ENCODE peak calls at places on chromosomes 7 and 10, in five cellular contexts. Y is kidney epithelial cell, T is H9, P is HFF-Myc, D is stomach. N is an unnamed sample.

GRCh38 chr10:132359305-132360040 is 27.5 kb downstream of the LRRC27 start:
- DNase-seq in P (no peak), Y (no peak), D (no peak), T (no peak), N (no peak)

GRCh38 chr7:105130048-105130447 is 116.0 kb downstream of the KMT2E start:
- DNase-seq in T (no peak), P (no peak), D (no peak), Y (no peak), N (no peak)

GRCh38 chr10:69994262-69994661 is 58.4 kb upstream of the MACROH2A2 start:
- DNase-seq in D (no peak), Y (no peak), P (no peak), T (peak; percentile 46), N (peak; percentile 62)

GRCh38 chr10:87093461-87094372 is 926 bp downstream of the GLUD1 start:
- DNase-seq in T (peak; percentile 52), D (peak; percentile 63), Y (no peak), P (no peak), N (peak; percentile 43)

GRCh38 chr7:80624763-80625162 is 13.7 kb upstream of the CD36 start:
- DNase-seq in Y (no peak), D (no peak), T (no peak), P (no peak), N (no peak)

GRCh38 chr10:21352886-21353285 is 172.6 kb downstream of the SKIDA1 start:
- DNase-seq in P (no peak), D (no peak), Y (no peak), T (no peak), N (no peak)

GRCh38 chr10:102419561-102420442 is 834 bp upstream of the FBXL15 start:
- DNase-seq in P (no peak), Y (no peak), D (peak; percentile 63), T (peak; percentile 84), N (no peak)

GRCh38 chr7:4299431-4299830 is 382.7 kb upstream of the FOXK1 start:
- DNase-seq in D (no peak), Y (no peak), P (no peak), T (no peak), N (no peak)

GRCh38 chr10:61992683-61993629 is 91.5 kb downstream of the ARID5B start:
- DNase-seq in T (no peak), P (no peak), D (peak; percentile 52), Y (no peak), N (peak; percentile 98)

GRCh38 chr7:140003913-140004382 is 58.8 kb downstream of the PARP12 start:
- DNase-seq in Y (no peak), D (peak; percentile 43), T (peak; percentile 62), P (peak; percentile 17), N (peak; percentile 84)

GRCh38 chr10:5943536-5943935 is 33.8 kb downstream of the IL15RA start:
- DNase-seq in T (peak; percentile 61), D (no peak), P (no peak), Y (no peak), N (peak; percentile 73)

GRCh38 chr7:117402109-117402508 is 25.2 kb downstream of the ASZ1 start:
- DNase-seq in T (no peak), Y (peak; percentile 12), P (no peak), D (no peak), N (peak; percentile 13)

GRCh38 chr7:82017334-82017943 is 247.6 kb upstream of the HGF start:
- DNase-seq in D (no peak), P (no peak), Y (no peak), T (no peak), N (peak; percentile 75)

GRCh38 chr7:44963526-44964290 is 15.1 kb downstream of the MYO1G start:
- DNase-seq in D (no peak), P (no peak), Y (no peak), T (peak; percentile 27), N (no peak)

GRCh38 chr7:64997927-64998391 is 7.1 kb upstream of the ZNF117 start:
- DNase-seq in D (peak; percentile 75), Y (no peak), P (no peak), T (no peak), N (no peak)

GRCh38 chr7:2124604-2125345 is 108.0 kb downstream of the MAD1L1 start:
- DNase-seq in D (no peak), P (no peak), T (no peak), Y (no peak), N (no peak)

GRCh38 chr10:60654813-60655464 is 123.3 kb upstream of the CDK1 start:
- DNase-seq in Y (no peak), T (no peak), P (peak; percentile 24), D (no peak), N (peak; percentile 28)

GRCh38 chr10:106957825-106958581 is 206.5 kb downstream of the SORCS1 start:
- DNase-seq in Y (no peak), P (no peak), T (no peak), D (no peak), N (no peak)

GRCh38 chr7:128361463-128362441 is at the start of gene PRRT4:
- DNase-seq in P (no peak), T (no peak), Y (no peak), D (peak; percentile 40), N (no peak)

GRCh38 chr10:69936091-69936490 is 116.6 kb upstream of the MACROH2A2 start:
- DNase-seq in D (no peak), Y (no peak), P (no peak), T (no peak), N (no peak)

GRCh38 chr7:72430531-72430930 is 18.4 kb upstream of the CALN1 start:
- DNase-seq in P (no peak), T (peak; percentile 81), D (no peak), Y (no peak), N (no peak)

GRCh38 chr10:80473692-80474596 is 19.8 kb downstream of the TSPAN14 start:
- DNase-seq in P (no peak), T (no peak), D (no peak), Y (peak; percentile 72), N (no peak)

GRCh38 chr10:131771634-131772358 is 129.0 kb upstream of the PPP2R2D start:
- DNase-seq in T (no peak), Y (no peak), P (no peak), D (no peak), N (no peak)

GRCh38 chr10:87658858-87659555 is 671 bp upstream of the PAPSS2 start:
- DNase-seq in D (peak; percentile 25), T (peak; percentile 79), Y (no peak), P (no peak), N (no peak)

GRCh38 chr7:17299477-17299991 is 1.1 kb downstream of the AHR start:
- DNase-seq in T (no peak), D (no peak), P (no peak), Y (no peak), N (peak; percentile 58)

GRCh38 chr7:105336009-105336408 is 52.7 kb downstream of the SRPK2 start:
- DNase-seq in T (no peak), Y (no peak), P (no peak), D (no peak), N (peak; percentile 49)

GRCh38 chr10:28734940-28735759 is 57.8 kb downstream of the BAMBI start:
- DNase-seq in P (peak; percentile 86), T (no peak), Y (peak; percentile 71), D (no peak), N (peak; percentile 85)

GRCh38 chr7:81949306-81949705 is 179.5 kb upstream of the HGF start:
- DNase-seq in D (no peak), T (no peak), P (no peak), Y (no peak), N (peak; percentile 8)

GRCh38 chr10:61992059-61992460 is 90.6 kb downstream of the ARID5B start:
- DNase-seq in T (no peak), D (peak; percentile 45), Y (no peak), P (no peak), N (peak; percentile 76)

GRCh38 chr7:2042650-2043049 is 190.1 kb downstream of the MAD1L1 start:
- DNase-seq in P (no peak), T (no peak), D (no peak), Y (no peak), N (no peak)

GRCh38 chr10:19168584-19168983 is 120.0 kb downstream of the MALRD1 start:
- DNase-seq in Y (no peak), D (no peak), T (peak; percentile 47), P (no peak), N (no peak)
- TF ChIP-seq CTCF in Y (peak; percentile 39), D (no peak), T (peak; percentile 72), P (no peak), N (peak; percentile 24)

GRCh38 chr7:51551070-51551469 is 234.5 kb upstream of the COBL start:
- DNase-seq in T (no peak), P (no peak), D (no peak), Y (no peak), N (no peak)
- TF ChIP-seq CTCF in T (no peak), P (no peak), D (no peak), Y (no peak), N (no peak)

DNA sequence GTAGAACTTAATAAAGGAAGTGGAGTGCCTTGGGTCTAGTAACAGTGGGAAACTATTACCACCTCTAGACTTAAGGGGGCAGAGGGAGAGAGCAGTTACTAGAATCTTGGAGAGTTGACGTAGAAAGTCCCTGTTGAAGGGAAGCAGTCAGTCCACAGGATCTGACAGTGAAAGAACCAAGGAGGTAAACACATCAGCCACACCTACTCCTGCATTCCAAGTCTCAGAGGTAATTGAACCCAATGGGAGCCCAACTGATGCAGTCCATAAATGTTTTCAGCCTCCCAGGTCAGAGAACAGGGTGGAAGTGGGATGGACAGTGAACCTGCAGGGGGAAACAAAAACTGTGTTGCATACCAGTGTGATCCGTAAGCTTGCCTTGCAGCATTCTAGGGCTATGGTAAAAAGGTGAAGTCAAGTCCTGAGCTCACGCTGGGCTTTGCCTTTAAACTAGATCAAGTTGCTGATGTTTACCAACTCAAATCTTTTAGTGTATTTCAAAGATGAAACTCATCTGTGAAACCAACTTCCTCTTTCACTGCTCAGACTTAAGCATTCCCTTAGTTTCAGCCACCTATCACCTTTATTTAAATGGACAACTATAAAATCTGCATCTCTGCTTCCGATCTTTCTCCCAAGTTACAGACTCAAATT is 57.2 kb downstream of the SLC16A12 start:
- DNase-seq in T (peak; percentile 31), D (no peak), Y (no peak), P (no peak), N (no peak)
- TF ChIP-seq CTCF in T (peak; percentile 35), D (no peak), Y (no peak), P (no peak), N (no peak)

GRCh38 chr10:100100651-100101525 is 19.2 kb upstream of the CPN1 start:
- DNase-seq in P (peak; percentile 10), Y (no peak), D (no peak), T (no peak), N (peak; percentile 32)
- TF ChIP-seq CTCF in P (no peak), Y (peak; percentile 32), D (no peak), T (peak; percentile 65), N (peak; percentile 19)

DNA sequence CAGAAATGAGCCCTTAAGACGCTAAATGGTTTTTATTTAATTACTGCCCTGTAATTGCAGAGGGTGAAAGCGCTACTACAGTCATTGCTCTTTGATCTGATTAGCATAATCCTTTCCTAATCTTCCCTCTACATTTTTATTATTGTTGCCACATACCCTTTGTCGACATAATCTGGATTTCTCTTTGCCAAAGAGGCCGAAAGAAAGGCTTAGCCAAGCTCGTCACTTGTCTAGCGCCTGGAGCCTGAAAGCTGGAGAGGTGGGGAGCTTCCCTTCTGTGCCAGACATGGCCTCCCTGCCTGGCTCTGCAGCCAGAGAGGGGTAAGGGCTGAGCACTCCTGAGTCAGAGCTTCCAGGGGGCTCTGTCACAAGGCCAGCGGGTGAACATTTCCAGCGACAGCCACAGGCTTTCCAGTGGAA is 145.9 kb downstream of the PRKAG2 start:
- DNase-seq in Y (no peak), T (no peak), P (no peak), D (no peak), N (no peak)
- TF ChIP-seq CTCF in Y (no peak), T (no peak), P (no peak), D (no peak), N (no peak)